ENCODE peak calls at places on chromosome 20, in eight cellular contexts. L is heart right ventricle, M is lung, F is dorsolateral prefrontal cortex, Y is esophagus squamous epithelium, R is left ventricle myocardium inferior, X is ascending aorta, K is left lung. G is an unnamed sample.

GRCh38 chr20:32988008-32988407 is 16.2 kb downstream of the SUN5 start:
- DNase-seq in L (peak; percentile 50), M (no peak), F (no peak), Y (no peak), R (peak; percentile 48), X (no peak), K (no peak), G (no peak)

GRCh38 chr20:41155267-41155666 is 17.9 kb downstream of the PLCG1 start:
- DNase-seq in L (no peak), M (no peak), F (no peak), Y (no peak), R (no peak), X (no peak), K (no peak), G (no peak)

GRCh38 chr20:31691646-31692275 is 30.9 kb downstream of the BCL2L1 start:
- DNase-seq in L (no peak), M (no peak), F (no peak), Y (no peak), R (no peak), X (no peak), K (no peak), G (no peak)

GRCh38 chr20:57654363-57654997 is 34.3 kb upstream of the ZBP1 start:
- DNase-seq in L (no peak), M (peak; percentile 27), F (peak; percentile 78), Y (no peak), R (no peak), X (no peak), K (peak; percentile 34), G (peak; percentile 56)

GRCh38 chr20:57434390-57434700 is 43.1 kb downstream of the RBM38 start:
- DNase-seq in L (peak; percentile 41), M (no peak), F (no peak), Y (no peak), R (no peak), X (no peak), K (no peak), G (no peak)

GRCh38 chr20:32656827-32657226 is 16.9 kb downstream of the C20orf203 start:
- DNase-seq in L (no peak), M (no peak), F (no peak), Y (no peak), R (no peak), X (no peak), K (no peak), G (no peak)

GRCh38 chr20:61260905-61261304 is 8.8 kb downstream of the CDH4 start:
- DNase-seq in L (no peak), M (no peak), F (no peak), Y (no peak), R (no peak), X (no peak), K (no peak), G (no peak)

GRCh38 chr20:36613974-36614373 is 8.4 kb downstream of the RAB5IF start:
- DNase-seq in L (no peak), M (peak; percentile 45), F (no peak), Y (no peak), R (no peak), X (no peak), K (peak; percentile 68), G (no peak)

GRCh38 chr20:757509-757908 is 10.8 kb downstream of the SLC52A3 start:
- DNase-seq in L (no peak), M (no peak), F (no peak), Y (no peak), R (no peak), X (no peak), K (no peak), G (no peak)

GRCh38 chr20:53191957-53192356 is 219.8 kb downstream of the TSHZ2 start:
- DNase-seq in L (no peak), M (no peak), F (no peak), Y (no peak), R (no peak), X (no peak), K (no peak), G (no peak)

GRCh38 chr20:36320261-36320897 is 14.2 kb downstream of the DLGAP4 start:
- DNase-seq in L (no peak), M (no peak), F (no peak), Y (no peak), R (no peak), X (no peak), K (no peak), G (no peak)

GRCh38 chr20:45426621-45427020 is 10.7 kb downstream of the PIGT start:
- DNase-seq in L (no peak), M (no peak), F (peak; percentile 68), Y (no peak), R (no peak), X (no peak), K (no peak), G (peak; percentile 56)

GRCh38 chr20:18307301-18307700 is 19.0 kb downstream of the ZNF133 start:
- DNase-seq in L (no peak), M (no peak), F (no peak), Y (no peak), R (no peak), X (no peak), K (no peak), G (no peak)

GRCh38 chr20:33309631-33310030 is 26.6 kb downstream of the BPIFB1 start:
- DNase-seq in L (no peak), M (no peak), F (no peak), Y (no peak), R (no peak), X (no peak), K (no peak), G (no peak)

GRCh38 chr20:3802524-3803239 is 6.6 kb downstream of the CDC25B start:
- DNase-seq in L (no peak), M (no peak), F (no peak), Y (no peak), R (no peak), X (no peak), K (peak; percentile 55), G (no peak)

GRCh38 chr20:62914970-62915457 is 11.3 kb downstream of the DIDO1 start:
- DNase-seq in L (no peak), M (no peak), F (no peak), Y (no peak), R (no peak), X (no peak), K (no peak), G (no peak)

GRCh38 chr20:61297491-61297890 is 45.4 kb downstream of the CDH4 start:
- DNase-seq in L (no peak), M (no peak), F (no peak), Y (no peak), R (no peak), X (no peak), K (no peak), G (no peak)

GRCh38 chr20:62485062-62485700 is 9.4 kb upstream of the GATA5 start:
- DNase-seq in L (no peak), M (no peak), F (no peak), Y (no peak), R (no peak), X (no peak), K (no peak), G (no peak)

GRCh38 chr20:14801591-14802325 is 464.3 kb upstream of the FLRT3 start:
- DNase-seq in L (no peak), M (no peak), F (no peak), Y (no peak), R (no peak), X (no peak), K (no peak), G (no peak)
- H3K27ac ChIP-seq in L (no peak overlapping the region), M (no peak overlapping the region), F (no peak overlapping the region), Y (no peak overlapping the region), R (no peak overlapping the region), X (no peak overlapping the region), K (no peak overlapping the region), G (no peak overlapping the region)

DNA sequence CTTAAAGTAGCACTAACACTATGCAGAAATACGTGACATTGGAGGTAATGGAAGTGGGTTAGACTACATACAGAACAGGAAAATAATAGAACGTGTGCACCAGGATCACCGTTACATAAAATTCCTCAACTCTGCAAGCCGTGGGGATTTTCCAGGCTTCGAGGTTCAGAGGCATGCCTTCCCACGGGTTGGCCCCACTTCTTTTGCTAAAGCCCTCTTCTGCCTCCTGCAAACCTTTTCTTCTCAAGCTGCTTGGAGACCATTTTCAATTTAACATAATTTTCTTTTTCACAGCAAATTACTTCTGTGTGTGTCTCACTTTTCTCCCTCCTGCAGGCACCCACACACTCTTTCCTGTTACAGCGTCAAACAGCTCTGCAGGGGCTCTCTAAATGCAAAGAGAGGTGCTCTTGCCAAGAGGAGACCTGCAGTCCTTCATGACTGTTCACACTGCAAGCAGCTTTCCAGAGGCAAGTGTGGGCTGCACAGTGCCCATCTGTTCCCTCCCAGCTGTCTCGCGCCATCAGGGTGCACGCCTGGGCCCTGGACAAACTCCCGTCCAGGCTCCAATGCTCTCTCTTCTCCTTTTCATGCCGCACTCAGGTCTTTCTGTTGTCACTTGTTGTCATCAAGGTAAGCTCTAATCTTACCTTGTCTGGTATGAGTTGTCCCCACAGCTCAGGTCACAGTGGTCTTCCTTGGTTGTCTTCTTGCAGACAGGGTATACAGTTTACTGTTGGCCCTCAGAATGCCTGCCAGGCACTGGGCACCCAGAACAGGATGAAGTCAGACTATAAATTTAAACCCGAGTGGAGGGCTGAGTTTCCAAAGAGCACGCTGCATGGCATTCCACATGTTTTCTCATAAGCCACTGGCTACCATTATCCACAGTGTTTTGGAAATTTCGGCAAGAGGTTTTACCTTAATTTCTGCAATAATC is 164.8 kb upstream of the GGTLC1 start:
- DNase-seq in L (no peak), M (no peak), F (peak; percentile 59), Y (no peak), R (no peak), X (no peak), K (no peak), G (no peak)
- TF ChIP-seq CTCF in L (no peak), M (no peak), F (no peak), Y (no peak), R (no peak), X (no peak), K (no peak), G (no peak)

DNA sequence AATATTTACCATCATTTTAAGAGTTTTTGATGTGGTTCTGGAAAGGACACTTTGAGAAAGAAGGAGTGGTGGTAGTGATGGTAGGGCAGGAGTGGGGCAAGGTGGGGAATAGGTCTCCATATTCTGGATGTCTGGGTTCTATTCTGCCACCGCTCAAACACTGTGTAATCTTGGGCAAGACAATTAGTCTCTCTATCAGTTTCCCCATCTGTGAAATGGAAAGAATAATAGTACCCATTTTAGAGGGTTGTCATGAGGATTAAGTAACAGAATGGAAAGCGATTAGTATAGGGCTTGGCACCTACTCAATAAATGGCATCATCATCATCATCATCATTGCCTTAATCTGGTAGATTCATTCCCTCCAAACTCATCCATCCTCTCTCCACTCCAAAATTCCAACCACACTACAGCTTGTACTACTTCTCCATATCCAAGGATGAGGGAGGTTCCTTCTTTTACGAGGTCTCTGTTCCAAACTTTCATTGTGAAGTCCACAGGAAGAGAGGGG is 982 bp upstream of the GGT7 start:
- DNase-seq in L (no peak), M (no peak), F (no peak), Y (no peak), R (no peak), X (no peak), K (no peak), G (no peak)
- H3K4me3 ChIP-seq in L (no peak overlapping the region), M (no peak overlapping the region), F (no peak overlapping the region), Y (no peak overlapping the region), R (peak overlapping the region; percentile 89), X (no peak overlapping the region), K (no peak overlapping the region), G (no peak overlapping the region)

DNA sequence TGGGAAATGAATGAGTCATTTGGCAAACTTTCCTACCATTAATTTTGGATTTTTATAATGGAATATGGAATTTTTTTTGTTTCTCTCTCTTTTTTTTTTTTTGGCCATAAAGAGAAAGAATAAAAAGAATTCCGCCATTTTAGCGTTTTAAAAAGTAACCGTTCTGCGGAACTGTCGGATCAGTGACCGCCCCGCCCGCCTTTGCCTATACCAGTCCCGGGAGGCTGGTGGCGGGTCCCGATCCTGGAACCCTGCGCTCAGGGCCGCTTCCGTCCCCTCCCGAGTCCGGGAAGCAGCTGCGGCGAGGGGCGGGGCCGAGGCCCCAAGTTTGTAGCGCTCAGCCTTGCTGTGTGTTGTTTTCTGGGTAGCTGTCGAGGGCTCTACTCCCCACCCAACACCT is 609 bp downstream of the L3MBTL1 start:
- DNase-seq in L (no peak), M (no peak), F (no peak), Y (no peak), R (no peak), X (no peak), K (no peak), G (no peak)
- H3K27ac ChIP-seq in L (no peak overlapping the region), M (no peak overlapping the region), F (no peak overlapping the region), Y (peak overlapping the region; percentile 49), R (no peak overlapping the region), X (no peak overlapping the region), K (no peak overlapping the region), G (no peak overlapping the region)

G was measured in suprapubic skin.